ENCODE peak calls at places on chromosome 20, in ten cellular contexts. One of them, this sample, is unnamed.
A peak's percentile ranks its signal among the peaks of the same experiment; 100 is the strongest.

GRCh38 chr20:17635846-17636245 is 46.2 kb downstream of the RRBP1 start:
- DNase-seq in body of pancreas: no peak
- DNase-seq in effector memory CD4-positive, alpha-beta T cell: no peak
- DNase-seq in heart left ventricle: no peak
- DNase-seq in MM.1S: no peak
- DNase-seq in PC-9: no peak
- DNase-seq in left ventricle myocardium inferior: no peak
- DNase-seq in fibroblast of lung: peak; percentile 49
- DNase-seq in mammary epithelial cell: no peak
- DNase-seq in kidney: no peak
- DNase-seq in this sample: no peak

GRCh38 chr20:57258055-57258454 is 8.4 kb downstream of the BMP7 start:
- DNase-seq in body of pancreas: no peak
- DNase-seq in effector memory CD4-positive, alpha-beta T cell: no peak
- DNase-seq in heart left ventricle: no peak
- DNase-seq in MM.1S: no peak
- DNase-seq in PC-9: no peak
- DNase-seq in left ventricle myocardium inferior: no peak
- DNase-seq in fibroblast of lung: no peak
- DNase-seq in mammary epithelial cell: no peak
- DNase-seq in kidney: no peak
- DNase-seq in this sample: no peak

GRCh38 chr20:47282864-47283263 is 73.6 kb downstream of the ZMYND8 start:
- DNase-seq in body of pancreas: no peak
- DNase-seq in effector memory CD4-positive, alpha-beta T cell: no peak
- DNase-seq in heart left ventricle: no peak
- DNase-seq in MM.1S: no peak
- DNase-seq in PC-9: no peak
- DNase-seq in left ventricle myocardium inferior: no peak
- DNase-seq in fibroblast of lung: no peak
- DNase-seq in mammary epithelial cell: no peak
- DNase-seq in kidney: no peak
- DNase-seq in this sample: no peak

GRCh38 chr20:46994341-46994740 is 99.7 kb downstream of the EYA2 start:
- DNase-seq in body of pancreas: peak; percentile 49
- DNase-seq in effector memory CD4-positive, alpha-beta T cell: no peak
- DNase-seq in heart left ventricle: no peak
- DNase-seq in MM.1S: peak; percentile 98
- DNase-seq in PC-9: no peak
- DNase-seq in left ventricle myocardium inferior: no peak
- DNase-seq in fibroblast of lung: no peak
- DNase-seq in mammary epithelial cell: peak; percentile 48
- DNase-seq in kidney: no peak
- DNase-seq in this sample: no peak

GRCh38 chr20:46130534-46130933 is 12.4 kb downstream of the CD40 start:
- DNase-seq in body of pancreas: no peak
- DNase-seq in effector memory CD4-positive, alpha-beta T cell: no peak
- DNase-seq in heart left ventricle: no peak
- DNase-seq in MM.1S: no peak
- DNase-seq in PC-9: no peak
- DNase-seq in left ventricle myocardium inferior: no peak
- DNase-seq in fibroblast of lung: no peak
- DNase-seq in mammary epithelial cell: no peak
- DNase-seq in kidney: peak; percentile 51
- DNase-seq in this sample: no peak

GRCh38 chr20:11379257-11380011 is 538.3 kb upstream of the BTBD3 start:
- DNase-seq in body of pancreas: no peak
- DNase-seq in effector memory CD4-positive, alpha-beta T cell: no peak
- DNase-seq in heart left ventricle: no peak
- DNase-seq in MM.1S: no peak
- DNase-seq in PC-9: no peak
- DNase-seq in left ventricle myocardium inferior: no peak
- DNase-seq in fibroblast of lung: no peak
- DNase-seq in mammary epithelial cell: no peak
- DNase-seq in kidney: peak; percentile 63
- DNase-seq in this sample: no peak

GRCh38 chr20:10508060-10508459 is 73.0 kb downstream of the SLX4IP start:
- DNase-seq in body of pancreas: no peak
- DNase-seq in effector memory CD4-positive, alpha-beta T cell: no peak
- DNase-seq in heart left ventricle: no peak
- DNase-seq in MM.1S: no peak
- DNase-seq in PC-9: no peak
- DNase-seq in left ventricle myocardium inferior: no peak
- DNase-seq in fibroblast of lung: peak; percentile 49
- DNase-seq in mammary epithelial cell: no peak
- DNase-seq in kidney: no peak
- DNase-seq in this sample: no peak

GRCh38 chr20:40689943-40690835 is 1.2 kb upstream of the MAFB start:
- DNase-seq in body of pancreas: peak; percentile 94
- DNase-seq in effector memory CD4-positive, alpha-beta T cell: no peak
- DNase-seq in heart left ventricle: peak; percentile 95
- DNase-seq in MM.1S: peak; percentile 90
- DNase-seq in PC-9: peak; percentile 40
- DNase-seq in left ventricle myocardium inferior: peak; percentile 93
- DNase-seq in fibroblast of lung: peak; percentile 93
- DNase-seq in mammary epithelial cell: peak; percentile 79
- DNase-seq in kidney: peak; percentile 96
- DNase-seq in this sample: peak; percentile 84

GRCh38 chr20:36043447-36043846 is 75.1 kb downstream of the CNBD2 start:
- DNase-seq in body of pancreas: no peak
- DNase-seq in effector memory CD4-positive, alpha-beta T cell: no peak
- DNase-seq in heart left ventricle: no peak
- DNase-seq in MM.1S: no peak
- DNase-seq in PC-9: no peak
- DNase-seq in left ventricle myocardium inferior: no peak
- DNase-seq in fibroblast of lung: no peak
- DNase-seq in mammary epithelial cell: no peak
- DNase-seq in kidney: no peak
- DNase-seq in this sample: no peak

GRCh38 chr20:61253264-61253639 is 1.2 kb downstream of the CDH4 start:
- DNase-seq in body of pancreas: no peak
- DNase-seq in effector memory CD4-positive, alpha-beta T cell: no peak
- DNase-seq in heart left ventricle: no peak
- DNase-seq in MM.1S: no peak
- DNase-seq in PC-9: no peak
- DNase-seq in left ventricle myocardium inferior: no peak
- DNase-seq in fibroblast of lung: peak; percentile 48
- DNase-seq in mammary epithelial cell: no peak
- DNase-seq in kidney: no peak
- DNase-seq in this sample: no peak

GRCh38 chr20:16803965-16804792 is 56.0 kb downstream of the OTOR start:
- DNase-seq in body of pancreas: peak; percentile 50
- DNase-seq in effector memory CD4-positive, alpha-beta T cell: no peak
- DNase-seq in heart left ventricle: no peak
- DNase-seq in MM.1S: peak; percentile 52
- DNase-seq in PC-9: peak; percentile 62
- DNase-seq in left ventricle myocardium inferior: peak; percentile 17
- DNase-seq in fibroblast of lung: peak; percentile 46
- DNase-seq in mammary epithelial cell: peak; percentile 28
- DNase-seq in kidney: no peak
- DNase-seq in this sample: peak; percentile 37

GRCh38 chr20:47127986-47128385 is 228.5 kb downstream of the ZMYND8 start:
- DNase-seq in body of pancreas: no peak
- DNase-seq in effector memory CD4-positive, alpha-beta T cell: no peak
- DNase-seq in heart left ventricle: no peak
- DNase-seq in MM.1S: no peak
- DNase-seq in PC-9: no peak
- DNase-seq in left ventricle myocardium inferior: no peak
- DNase-seq in fibroblast of lung: no peak
- DNase-seq in mammary epithelial cell: no peak
- DNase-seq in kidney: no peak
- DNase-seq in this sample: no peak

GRCh38 chr20:58650181-58650775 is 805 bp upstream of the STX16 start:
- DNase-seq in body of pancreas: no peak
- DNase-seq in effector memory CD4-positive, alpha-beta T cell: peak; percentile 33
- DNase-seq in heart left ventricle: peak; percentile 69
- DNase-seq in MM.1S: no peak
- DNase-seq in PC-9: peak; percentile 23
- DNase-seq in left ventricle myocardium inferior: peak; percentile 29
- DNase-seq in fibroblast of lung: no peak
- DNase-seq in mammary epithelial cell: no peak
- DNase-seq in kidney: no peak
- DNase-seq in this sample: no peak

GRCh38 chr20:33971147-33971775 is 22.4 kb upstream of the RALY start:
- DNase-seq in body of pancreas: no peak
- DNase-seq in effector memory CD4-positive, alpha-beta T cell: no peak
- DNase-seq in heart left ventricle: no peak
- DNase-seq in MM.1S: no peak
- DNase-seq in PC-9: no peak
- DNase-seq in left ventricle myocardium inferior: no peak
- DNase-seq in fibroblast of lung: no peak
- DNase-seq in mammary epithelial cell: no peak
- DNase-seq in kidney: no peak
- DNase-seq in this sample: no peak

DNA sequence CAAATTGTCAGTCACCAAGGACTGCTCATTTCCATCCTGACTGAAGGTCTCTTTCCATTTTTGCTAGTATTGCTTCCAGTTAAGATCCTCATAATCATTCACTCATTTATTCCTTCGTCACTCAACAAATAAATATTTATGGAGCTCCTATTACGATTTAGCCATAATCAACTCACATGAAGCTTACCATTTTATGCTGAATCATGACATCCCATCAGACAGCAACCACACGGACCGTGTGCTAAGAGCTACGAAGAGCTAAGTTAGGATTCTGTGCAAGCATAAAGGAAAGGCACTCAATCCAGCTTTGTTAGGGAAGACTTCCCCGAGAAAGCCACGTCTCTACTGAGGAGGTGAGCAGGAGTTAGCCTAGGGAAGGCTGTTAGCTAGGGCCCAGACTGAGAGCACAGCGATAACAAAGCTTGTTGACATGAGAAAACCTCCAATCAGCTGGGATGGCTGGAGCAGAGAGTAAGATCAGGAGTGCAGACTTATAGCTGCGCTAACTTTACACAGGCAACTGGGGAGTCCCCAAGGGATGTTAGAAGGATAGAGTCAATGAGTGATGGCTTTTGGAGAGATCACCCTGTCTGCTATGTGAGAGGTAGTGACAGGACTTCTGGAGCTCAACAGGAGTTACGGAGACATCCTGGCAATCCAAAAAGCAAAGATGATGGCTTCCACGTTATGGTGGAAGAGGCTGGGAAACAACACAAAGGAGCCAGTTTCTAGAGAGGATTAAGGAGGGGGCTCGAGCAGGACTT is 2.6 kb upstream of the GID8 start:
- DNase-seq in body of pancreas: no peak
- DNase-seq in effector memory CD4-positive, alpha-beta T cell: no peak
- DNase-seq in heart left ventricle: no peak
- DNase-seq in MM.1S: no peak
- DNase-seq in PC-9: no peak
- DNase-seq in left ventricle myocardium inferior: no peak
- DNase-seq in fibroblast of lung: no peak
- DNase-seq in mammary epithelial cell: no peak
- DNase-seq in kidney: no peak
- DNase-seq in this sample: no peak
- H3K4me1 ChIP-seq in body of pancreas: peaks cover 45% of the 10 kb centered on the region
- H3K4me1 ChIP-seq in effector memory CD4-positive, alpha-beta T cell: peaks cover 28% of the 10 kb centered on the region
- H3K4me1 ChIP-seq in heart left ventricle: peaks cover 35% of the 10 kb centered on the region
- H3K4me1 ChIP-seq in MM.1S: peaks cover 18% of the 10 kb centered on the region
- H3K4me1 ChIP-seq in PC-9: peaks cover 19% of the 10 kb centered on the region
- H3K4me1 ChIP-seq in left ventricle myocardium inferior: peaks cover 68% of the 10 kb centered on the region
- H3K4me1 ChIP-seq in fibroblast of lung: peaks cover 4% of the 10 kb centered on the region
- H3K4me1 ChIP-seq in mammary epithelial cell: peaks cover 20% of the 10 kb centered on the region
- H3K4me1 ChIP-seq in kidney: no peaks in the 10 kb centered on the region
- H3K4me1 ChIP-seq in this sample: peaks cover 20% of the 10 kb centered on the region

GRCh38 chr20:2640899-2641298 is 11.5 kb upstream of the NOP56 start:
- DNase-seq in body of pancreas: no peak
- DNase-seq in effector memory CD4-positive, alpha-beta T cell: no peak
- DNase-seq in heart left ventricle: no peak
- DNase-seq in MM.1S: no peak
- DNase-seq in PC-9: no peak
- DNase-seq in left ventricle myocardium inferior: no peak
- DNase-seq in fibroblast of lung: no peak
- DNase-seq in mammary epithelial cell: no peak
- DNase-seq in kidney: no peak
- DNase-seq in this sample: no peak

GRCh38 chr20:2640260-2640659 is 12.2 kb upstream of the NOP56 start:
- DNase-seq in body of pancreas: no peak
- DNase-seq in effector memory CD4-positive, alpha-beta T cell: no peak
- DNase-seq in heart left ventricle: no peak
- DNase-seq in MM.1S: no peak
- DNase-seq in PC-9: no peak
- DNase-seq in left ventricle myocardium inferior: no peak
- DNase-seq in fibroblast of lung: no peak
- DNase-seq in mammary epithelial cell: no peak
- DNase-seq in kidney: no peak
- DNase-seq in this sample: no peak

GRCh38 chr20:2643708-2644107 is 8.7 kb upstream of the NOP56 start:
- DNase-seq in body of pancreas: no peak
- DNase-seq in effector memory CD4-positive, alpha-beta T cell: no peak
- DNase-seq in heart left ventricle: no peak
- DNase-seq in MM.1S: no peak
- DNase-seq in PC-9: no peak
- DNase-seq in left ventricle myocardium inferior: no peak
- DNase-seq in fibroblast of lung: no peak
- DNase-seq in mammary epithelial cell: no peak
- DNase-seq in kidney: no peak
- DNase-seq in this sample: no peak
- H3K4me1 ChIP-seq in body of pancreas: no peaks in the 10 kb centered on the region
- H3K4me1 ChIP-seq in effector memory CD4-positive, alpha-beta T cell: no peaks in the 10 kb centered on the region
- H3K4me1 ChIP-seq in heart left ventricle: no peaks in the 10 kb centered on the region
- H3K4me1 ChIP-seq in MM.1S: no peaks in the 10 kb centered on the region
- H3K4me1 ChIP-seq in PC-9: no peaks in the 10 kb centered on the region
- H3K4me1 ChIP-seq in left ventricle myocardium inferior: no peaks in the 10 kb centered on the region
- H3K4me1 ChIP-seq in fibroblast of lung: no peaks in the 10 kb centered on the region
- H3K4me1 ChIP-seq in mammary epithelial cell: no peaks in the 10 kb centered on the region
- H3K4me1 ChIP-seq in kidney: no peaks in the 10 kb centered on the region
- H3K4me1 ChIP-seq in this sample: no peaks in the 10 kb centered on the region

DNA sequence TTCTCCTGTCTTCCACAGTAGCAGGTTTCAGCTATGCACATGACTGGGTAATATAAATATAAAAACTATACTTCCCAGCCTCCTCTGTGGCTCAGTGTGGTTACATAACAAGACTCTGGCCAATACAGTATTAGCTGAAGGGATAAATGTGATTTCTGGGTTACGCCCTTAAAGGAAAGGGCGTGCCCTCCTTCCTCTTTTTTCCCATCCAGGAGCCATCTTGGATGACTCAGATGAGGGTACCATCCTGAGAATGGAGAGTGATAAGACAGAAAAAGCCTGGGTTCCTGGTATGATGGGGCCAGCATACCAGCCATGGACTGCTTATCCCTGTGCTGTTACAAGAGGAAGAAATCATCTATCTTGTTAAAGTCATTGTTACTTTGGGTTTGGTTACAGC is 123.3 kb downstream of the NFATC2 start:
- DNase-seq in body of pancreas: no peak
- DNase-seq in effector memory CD4-positive, alpha-beta T cell: no peak
- DNase-seq in heart left ventricle: no peak
- DNase-seq in MM.1S: no peak
- DNase-seq in PC-9: no peak
- DNase-seq in left ventricle myocardium inferior: no peak
- DNase-seq in fibroblast of lung: no peak
- DNase-seq in mammary epithelial cell: no peak
- DNase-seq in kidney: no peak
- DNase-seq in this sample: no peak
- H3K4me1 ChIP-seq in body of pancreas: no peaks in the 10 kb centered on the region
- H3K4me1 ChIP-seq in effector memory CD4-positive, alpha-beta T cell: peaks cover 52% of the 10 kb centered on the region
- H3K4me1 ChIP-seq in heart left ventricle: peaks cover 5% of the 10 kb centered on the region
- H3K4me1 ChIP-seq in MM.1S: peaks cover 19% of the 10 kb centered on the region
- H3K4me1 ChIP-seq in PC-9: peaks cover 18% of the 10 kb centered on the region
- H3K4me1 ChIP-seq in left ventricle myocardium inferior: peaks cover 33% of the 10 kb centered on the region
- H3K4me1 ChIP-seq in fibroblast of lung: no peaks in the 10 kb centered on the region
- H3K4me1 ChIP-seq in mammary epithelial cell: no peaks in the 10 kb centered on the region
- H3K4me1 ChIP-seq in kidney: no peaks in the 10 kb centered on the region
- H3K4me1 ChIP-seq in this sample: no peaks in the 10 kb centered on the region

GRCh38 chr20:44404204-44405181 is 49.0 kb downstream of the HNF4A start:
- DNase-seq in body of pancreas: no peak
- DNase-seq in effector memory CD4-positive, alpha-beta T cell: no peak
- DNase-seq in heart left ventricle: peak; percentile 12
- DNase-seq in MM.1S: no peak
- DNase-seq in PC-9: no peak
- DNase-seq in left ventricle myocardium inferior: no peak
- DNase-seq in fibroblast of lung: no peak
- DNase-seq in mammary epithelial cell: no peak
- DNase-seq in kidney: no peak
- DNase-seq in this sample: no peak
- H3K4me1 ChIP-seq in body of pancreas: peaks cover 37% of the 10 kb centered on the region
- H3K4me1 ChIP-seq in effector memory CD4-positive, alpha-beta T cell: no peaks in the 10 kb centered on the region
- H3K4me1 ChIP-seq in heart left ventricle: no peaks in the 10 kb centered on the region
- H3K4me1 ChIP-seq in MM.1S: no peaks in the 10 kb centered on the region
- H3K4me1 ChIP-seq in PC-9: peaks cover 42% of the 10 kb centered on the region
- H3K4me1 ChIP-seq in left ventricle myocardium inferior: no peaks in the 10 kb centered on the region
- H3K4me1 ChIP-seq in fibroblast of lung: no peaks in the 10 kb centered on the region
- H3K4me1 ChIP-seq in mammary epithelial cell: peaks cover 25% of the 10 kb centered on the region
- H3K4me1 ChIP-seq in kidney: peaks cover 3% of the 10 kb centered on the region
- H3K4me1 ChIP-seq in this sample: peaks cover 26% of the 10 kb centered on the region

This sample was measured in SJSA1.